ENCODE peak calls at places on chromosomes 5 and 9, in nine cellular contexts. Z, W, S, Q, N, K, D, R and I are unnamed samples.
A peak's percentile ranks its signal among the peaks of the same experiment; 100 is the strongest.

GRCh38 chr5:72295539-72295938 is 24.5 kb downstream of the MRPS27 start:
- DNase-seq in Z (no peak), W (no peak), S (no peak), Q (no peak), N (no peak), K (no peak), D (no peak), R (no peak), I (no peak)

GRCh38 chr9:116154976-116155699 is 1.5 kb downstream of the PAPPA start:
- DNase-seq in Z (no peak), W (peak; percentile 30), S (no peak), Q (no peak), N (no peak), K (no peak), D (peak; percentile 16), R (no peak), I (no peak)

GRCh38 chr5:39816111-39816834 is 391.5 kb upstream of the DAB2 start:
- DNase-seq in Z (no peak), W (no peak), S (no peak), Q (no peak), N (no peak), K (no peak), D (no peak), R (no peak), I (no peak)

GRCh38 chr9:123360161-123361085 is 4.4 kb downstream of the CRB2 start:
- DNase-seq in Z (no peak), W (peak; percentile 98), S (peak; percentile 44), Q (peak; percentile 95), N (peak; percentile 66), K (peak; percentile 59), D (no peak), R (no peak), I (no peak)

GRCh38 chr5:161093105-161093504 is 241.1 kb upstream of the ATP10B start:
- DNase-seq in Z (no peak), W (no peak), S (no peak), Q (no peak), N (no peak), K (no peak), D (no peak), R (no peak), I (no peak)

GRCh38 chr5:594241-594860 is 17.8 kb upstream of the CEP72 start:
- DNase-seq in Z (no peak), W (no peak), S (no peak), Q (no peak), N (no peak), K (no peak), D (no peak), R (no peak), I (no peak)

GRCh38 chr9:121944741-121945191 is 148.3 kb downstream of the TTLL11 start:
- DNase-seq in Z (no peak), W (no peak), S (no peak), Q (no peak), N (no peak), K (no peak), D (no peak), R (peak; percentile 84), I (no peak)

GRCh38 chr9:76758476-76758875 is 5.8 kb upstream of the PCA3 start:
- DNase-seq in Z (no peak), W (no peak), S (no peak), Q (no peak), N (no peak), K (no peak), D (no peak), R (no peak), I (no peak)

GRCh38 chr9:4665357-4665756 is 923 bp downstream of the SPATA6L start:
- DNase-seq in Z (no peak), W (peak; percentile 54), S (no peak), Q (no peak), N (peak; percentile 16), K (no peak), D (no peak), R (peak; percentile 40), I (no peak)

DNA sequence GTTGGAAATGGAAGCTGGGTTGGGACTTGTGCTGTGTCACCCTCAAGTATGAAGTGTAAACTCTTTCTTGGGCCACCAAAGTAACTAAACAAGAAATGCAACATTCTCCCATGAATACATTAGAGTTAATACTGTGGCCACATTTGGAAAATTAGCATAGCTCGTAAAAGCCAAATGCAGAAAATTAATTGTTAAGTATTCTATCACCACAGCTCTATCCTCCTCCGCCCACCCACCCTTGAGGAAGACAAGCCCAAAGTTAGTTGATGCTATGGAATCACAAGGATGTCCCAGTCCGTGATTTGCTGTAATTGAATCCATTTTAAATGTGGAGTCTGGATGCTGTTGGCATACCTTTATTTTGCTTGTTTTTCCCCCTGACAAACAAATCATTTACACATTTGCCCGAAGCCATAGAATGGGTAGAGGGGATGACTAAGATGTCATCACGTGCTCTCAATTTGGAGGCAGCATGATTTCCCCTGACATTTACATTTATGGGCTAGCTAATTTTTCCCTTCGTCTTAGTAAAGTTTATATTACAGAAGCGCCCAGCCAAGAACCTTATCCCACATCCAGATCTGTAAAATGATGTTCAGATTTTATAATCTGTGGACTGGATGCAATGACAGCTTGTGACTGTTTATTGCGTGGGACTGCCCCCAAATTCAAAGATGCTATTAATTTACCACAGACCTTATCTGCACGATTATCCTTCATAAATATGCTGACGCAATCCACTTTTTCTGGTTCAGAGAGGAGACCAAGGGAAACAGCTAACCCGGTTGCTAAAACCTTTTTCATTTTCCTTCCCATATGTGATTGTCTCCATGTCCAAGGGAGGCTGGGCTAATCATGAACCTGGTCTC is 3.6 kb downstream of the MSX2 start:
- DNase-seq in Z (no peak), W (peak; percentile 22), S (no peak), Q (no peak), N (no peak), K (no peak), D (no peak), R (no peak), I (no peak)
- H3K27me3 ChIP-seq in Z (peaks cover 51% of the 10 kb centered on the region), W (no peaks in the 10 kb centered on the region), S (peaks cover 11% of the 10 kb centered on the region), Q (peaks cover 43% of the 10 kb centered on the region), N (no peaks in the 10 kb centered on the region), K (peaks cover 4% of the 10 kb centered on the region), D (peaks cover 100% of the 10 kb centered on the region), R (peaks cover 2% of the 10 kb centered on the region), I (peaks cover 25% of the 10 kb centered on the region)

GRCh38 chr9:136975624-136976023 is 1.7 kb upstream of the PTGDS start:
- DNase-seq in Z (peak; percentile 74), W (peak; percentile 54), S (no peak), Q (no peak), N (no peak), K (no peak), D (peak; percentile 73), R (no peak), I (no peak)
- H3K4me3 ChIP-seq in Z (peak overlapping the region; percentile 6), W (no peak overlapping the region), S (no peak overlapping the region), Q (no peak overlapping the region), N (no peak overlapping the region), K (no peak overlapping the region), D (peak overlapping the region; percentile 44), R (no peak overlapping the region), I (no peak overlapping the region)

GRCh38 chr9:109996936-109997580 is 210.9 kb downstream of the C9orf152 start:
- DNase-seq in Z (no peak), W (no peak), S (no peak), Q (no peak), N (no peak), K (no peak), D (no peak), R (peak; percentile 14), I (no peak)
- H3K27me3 ChIP-seq in Z (no peaks in the 10 kb centered on the region), W (no peaks in the 10 kb centered on the region), S (no peaks in the 10 kb centered on the region), Q (no peaks in the 10 kb centered on the region), N (no peaks in the 10 kb centered on the region), K (no peaks in the 10 kb centered on the region), D (no peaks in the 10 kb centered on the region), R (no peaks in the 10 kb centered on the region), I (no peaks in the 10 kb centered on the region)

GRCh38 chr5:138611295-138612220 is 36.4 kb upstream of the HSPA9 start:
- DNase-seq in Z (no peak), W (peak; percentile 62), S (no peak), Q (no peak), N (no peak), K (no peak), D (no peak), R (no peak), I (no peak)
- H3K4me3 ChIP-seq in Z (peak overlapping the region; percentile 52), W (peak overlapping the region; percentile 50), S (no peak overlapping the region), Q (peak overlapping the region; percentile 7), N (no peak overlapping the region), K (peak overlapping the region; percentile 20), D (peak overlapping the region; percentile 62), R (no peak overlapping the region), I (no peak overlapping the region)